ENCODE peak calls at places on chromosome 4, in six cellular contexts. H is mammary epithelial cell, T is GM23248, D is neural progenitor cell, G is endothelial cell of umbilical vein, K is PC-3. X is an unnamed sample.

GRCh38 chr4:1960170-1960825 is 48.5 kb downstream of the NELFA start:
- DNase-seq in H (no peak), T (peak; percentile 46), D (no peak), G (no peak), K (no peak), X (no peak)

GRCh38 chr4:10684631-10685030 is at the start of gene CLNK:
- DNase-seq in H (no peak), T (no peak), D (no peak), G (no peak), K (no peak), X (no peak)

GRCh38 chr4:79249879-79250503 is 75.9 kb downstream of the NAA11 start:
- DNase-seq in H (no peak), T (no peak), D (no peak), G (no peak), K (no peak), X (peak; percentile 37)

GRCh38 chr4:83618431-83618830 is 82.5 kb downstream of the GPAT3 start:
- DNase-seq in H (peak; percentile 71), T (peak; percentile 84), D (no peak), G (peak; percentile 45), K (peak; percentile 75), X (no peak)

GRCh38 chr4:41363384-41363981 is 106.8 kb downstream of the UCHL1 start:
- DNase-seq in H (no peak), T (peak; percentile 80), D (peak; percentile 37), G (peak; percentile 83), K (peak; percentile 60), X (no peak)

GRCh38 chr4:121656269-121656641 is 40.5 kb downstream of the ANXA5 start:
- DNase-seq in H (peak; percentile 50), T (peak; percentile 69), D (peak; percentile 72), G (peak; percentile 66), K (peak; percentile 62), X (peak; percentile 13)

GRCh38 chr4:39151120-39151713 is 31.1 kb upstream of the WDR19 start:
- DNase-seq in H (no peak), T (peak; percentile 48), D (no peak), G (no peak), K (no peak), X (no peak)

GRCh38 chr4:101678180-101678579 is 112.3 kb upstream of the BANK1 start:
- DNase-seq in H (no peak), T (peak; percentile 62), D (no peak), G (no peak), K (peak; percentile 51), X (no peak)

GRCh38 chr4:3671571-3672464 is 94.4 kb upstream of the ADRA2C start:
- DNase-seq in H (no peak), T (no peak), D (no peak), G (no peak), K (peak; percentile 52), X (no peak)

GRCh38 chr4:138487217-138487616 is 245.1 kb upstream of the SLC7A11 start:
- DNase-seq in H (no peak), T (no peak), D (no peak), G (no peak), K (no peak), X (no peak)

GRCh38 chr4:138488527-138488926 is 246.4 kb upstream of the SLC7A11 start:
- DNase-seq in H (no peak), T (no peak), D (no peak), G (no peak), K (peak; percentile 24), X (peak; percentile 22)

GRCh38 chr4:138494931-138495330 is 252.8 kb upstream of the SLC7A11 start:
- DNase-seq in H (peak; percentile 54), T (peak; percentile 65), D (peak; percentile 46), G (peak; percentile 55), K (peak; percentile 48), X (peak; percentile 45)

DNA sequence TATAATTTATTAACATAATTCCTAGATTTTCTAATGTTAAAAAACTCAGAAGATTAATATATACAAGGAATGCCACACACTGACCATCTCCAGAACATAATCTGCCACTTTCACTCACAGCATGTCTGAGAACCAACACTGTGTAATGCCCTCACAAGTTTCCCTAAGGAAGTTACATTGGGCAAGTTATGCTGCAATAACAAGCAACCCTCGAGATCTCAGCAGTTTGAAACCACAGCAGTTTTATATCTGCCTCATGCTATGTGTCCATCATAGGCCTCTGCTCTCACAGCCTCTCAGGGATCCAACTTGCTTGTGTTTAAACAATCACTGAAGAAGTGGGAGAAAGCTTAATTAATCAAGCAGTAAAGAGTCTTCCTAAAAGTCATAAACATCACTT is 250.0 kb upstream of the SLC7A11 start:
- DNase-seq in H (no peak), T (no peak), D (no peak), G (no peak), K (no peak), X (no peak)
- H3K4me2 ChIP-seq in H (no peak overlapping the region), T (no peak overlapping the region), D (no peak overlapping the region), G (no peak overlapping the region), K (no peak overlapping the region), X (no peak overlapping the region)

GRCh38 chr4:31601793-31602192 is 881.6 kb downstream of the PCDH7 start:
- DNase-seq in H (no peak), T (no peak), D (no peak), G (no peak), K (no peak), X (no peak)
- TF ChIP-seq EZH2 in H (no peak), T (no peak), D (no peak), G (no peak), K (no peak), X (no peak)

DNA sequence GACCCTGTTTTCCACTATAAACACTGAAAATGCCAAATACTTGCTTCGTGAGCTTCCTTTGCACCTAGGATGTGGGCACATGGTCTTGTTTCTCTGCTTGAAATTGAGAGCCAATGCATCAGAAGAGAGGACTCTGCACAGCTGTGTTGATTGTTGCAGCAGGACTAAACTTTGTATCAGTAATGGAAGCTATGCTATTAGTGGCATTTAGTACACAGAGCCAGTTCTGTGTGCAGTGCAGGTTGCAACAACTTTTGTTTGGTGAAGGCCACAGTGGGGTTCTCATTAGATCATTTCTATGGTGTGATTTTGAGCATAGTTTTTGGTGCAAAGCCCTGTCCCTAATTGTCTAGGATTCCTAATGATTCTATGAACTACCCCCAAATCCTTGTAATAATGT is 54.4 kb upstream of the ANKRD17 start:
- DNase-seq in H (no peak), T (no peak), D (no peak), G (no peak), K (no peak), X (no peak)
- H2AFZ ChIP-seq in H (no peak overlapping the region), T (no peak overlapping the region), D (no peak overlapping the region), G (no peak overlapping the region), K (no peak overlapping the region), X (peak overlapping the region; percentile 3)

DNA sequence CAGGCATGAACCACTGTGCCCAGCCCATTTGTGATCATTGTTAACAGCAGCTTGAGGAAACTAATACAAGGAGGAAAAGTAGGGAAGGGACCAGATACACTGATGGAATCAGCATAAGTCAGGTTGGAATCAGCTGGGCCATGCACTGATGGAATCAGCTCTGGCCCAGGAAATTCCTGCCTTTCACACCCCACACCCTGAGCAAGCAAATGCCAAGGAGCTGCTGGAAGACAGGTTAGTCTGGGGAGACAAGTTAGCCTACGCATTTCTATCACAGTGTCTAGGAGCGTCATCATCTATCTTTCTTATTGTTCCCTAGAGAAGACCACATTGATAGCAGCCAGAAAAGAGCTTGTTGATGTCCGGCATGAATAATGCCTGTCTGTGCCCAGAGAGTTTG is 16.3 kb upstream of the CEP135 start:
- DNase-seq in H (no peak), T (no peak), D (no peak), G (no peak), K (no peak), X (no peak)
- H3K4me2 ChIP-seq in H (no peak overlapping the region), T (no peak overlapping the region), D (no peak overlapping the region), G (no peak overlapping the region), K (no peak overlapping the region), X (no peak overlapping the region)

GRCh38 chr4:89161841-89162240 is 50.5 kb downstream of the TIGD2 start:
- DNase-seq in H (no peak), T (peak; percentile 69), D (no peak), G (no peak), K (peak; percentile 26), X (no peak)
- TF ChIP-seq EZH2 in H (no peak), T (no peak), D (no peak), G (no peak), K (no peak), X (no peak)

GRCh38 chr4:38062088-38062893 is 102.1 kb downstream of the PTTG2 start:
- DNase-seq in H (peak; percentile 50), T (peak; percentile 82), D (peak; percentile 84), G (peak; percentile 82), K (peak; percentile 73), X (peak; percentile 61)
- H2AFZ ChIP-seq in H (peak overlapping the region; percentile 27), T (peak overlapping the region; percentile 78), D (no peak overlapping the region), G (peak overlapping the region; percentile 57), K (peak overlapping the region; percentile 64), X (no peak overlapping the region)

GRCh38 chr4:105633241-105633640 is 75.2 kb downstream of the INTS12 start:
- DNase-seq in H (peak; percentile 79), T (no peak), D (no peak), G (no peak), K (peak; percentile 92), X (no peak)

GRCh38 chr4:105631818-105632400 is 76.6 kb downstream of the INTS12 start:
- DNase-seq in H (no peak), T (peak; percentile 14), D (no peak), G (no peak), K (peak; percentile 66), X (no peak)

GRCh38 chr4:105634402-105634801 is 74.1 kb downstream of the INTS12 start:
- DNase-seq in H (no peak), T (no peak), D (no peak), G (no peak), K (no peak), X (no peak)

GRCh38 chr4:105630670-105631655 is 77.5 kb downstream of the INTS12 start:
- DNase-seq in H (peak; percentile 74), T (no peak), D (no peak), G (no peak), K (no peak), X (no peak)

GRCh38 chr4:105632599-105632998 is 75.9 kb downstream of the INTS12 start:
- DNase-seq in H (no peak), T (no peak), D (peak; percentile 10), G (no peak), K (no peak), X (no peak)
- H3K4me2 ChIP-seq in H (peak overlapping the region; percentile 74), T (no peak overlapping the region), D (no peak overlapping the region), G (no peak overlapping the region), K (peak overlapping the region; percentile 78), X (no peak overlapping the region)

GRCh38 chr4:7487998-7488671 is 53.4 kb upstream of the PSAPL1 start:
- DNase-seq in H (no peak), T (no peak), D (no peak), G (no peak), K (no peak), X (no peak)
- TF ChIP-seq EZH2 in H (no peak), T (no peak), D (no peak), G (no peak), K (no peak), X (no peak)

GRCh38 chr4:186020793-186021407 is 48.1 kb upstream of the TLR3 start:
- DNase-seq in H (no peak), T (no peak), D (no peak), G (no peak), K (no peak), X (no peak)
- H2AFZ ChIP-seq in H (no peak overlapping the region), T (no peak overlapping the region), D (no peak overlapping the region), G (no peak overlapping the region), K (no peak overlapping the region), X (no peak overlapping the region)